ENCODE peak calls at places on chromosome 17, in seven cellular contexts. R is K562, U is SK-N-SH, Y is H1, I is GM12878, M is HepG2, O is HCT116. C is an unnamed sample.

GRCh38 chr17:42547001-42547461 is 5.7 kb upstream of the HSD17B1 start:
- DNase-seq in R (no peak), U (no peak), Y (no peak), I (no peak), M (no peak), O (no peak), C (peak; percentile 53)

GRCh38 chr17:59840329-59840907 is 52.3 kb downstream of the TUBD1 start:
- DNase-seq in R (no peak), U (no peak), Y (no peak), I (no peak), M (no peak), O (no peak), C (peak; percentile 43)

GRCh38 chr17:49434821-49435581 is 20.3 kb upstream of the PHB1 start:
- DNase-seq in R (peak; percentile 90), U (peak; percentile 92), Y (peak; percentile 38), I (no peak), M (peak; percentile 74), O (peak; percentile 74), C (peak; percentile 86)

GRCh38 chr17:50201226-50201854 is at the start of gene COL1A1:
- DNase-seq in R (no peak), U (peak; percentile 54), Y (no peak), I (no peak), M (no peak), O (no peak), C (no peak)

GRCh38 chr17:51487947-51488346 is 227.6 kb downstream of the UTP18 start:
- DNase-seq in R (peak; percentile 34), U (peak; percentile 33), Y (no peak), I (no peak), M (peak; percentile 33), O (peak; percentile 77), C (no peak)

GRCh38 chr17:59004338-59005111 is 102.2 kb downstream of the TRIM37 start:
- DNase-seq in R (peak; percentile 52), U (peak; percentile 63), Y (peak; percentile 10), I (peak; percentile 48), M (peak; percentile 58), O (peak; percentile 59), C (peak; percentile 78)

GRCh38 chr17:57550671-57551315 is 194.3 kb downstream of the CCDC182 start:
- DNase-seq in R (no peak), U (no peak), Y (no peak), I (no peak), M (no peak), O (no peak), C (no peak)

GRCh38 chr17:66508896-66509843 is 206.8 kb downstream of the PRKCA start:
- DNase-seq in R (peak; percentile 66), U (no peak), Y (no peak), I (no peak), M (no peak), O (peak; percentile 90), C (peak; percentile 44)

GRCh38 chr17:46769531-46770438 is 48.7 kb downstream of the WNT3 start:
- DNase-seq in R (no peak), U (peak; percentile 51), Y (no peak), I (no peak), M (no peak), O (no peak), C (no peak)

GRCh38 chr17:63349478-63350000 is 96.6 kb downstream of the CYB561 start:
- DNase-seq in R (no peak), U (no peak), Y (no peak), I (no peak), M (no peak), O (no peak), C (no peak)

GRCh38 chr17:17144916-17145665 is 61.0 kb downstream of the PLD6 start:
- DNase-seq in R (no peak), U (no peak), Y (no peak), I (no peak), M (no peak), O (no peak), C (no peak)

GRCh38 chr17:13647551-13647950 is 45.8 kb upstream of the HS3ST3A1 start:
- DNase-seq in R (no peak), U (no peak), Y (no peak), I (no peak), M (no peak), O (no peak), C (peak; percentile 4)

GRCh38 chr17:82978354-82978753 is 101.1 kb upstream of the METRNL start:
- DNase-seq in R (no peak), U (no peak), Y (no peak), I (no peak), M (no peak), O (no peak), C (no peak)

GRCh38 chr17:82976982-82977488 is 102.4 kb upstream of the METRNL start:
- DNase-seq in R (no peak), U (peak; percentile 20), Y (no peak), I (no peak), M (no peak), O (no peak), C (no peak)

GRCh38 chr17:82978765-82979349 is 100.6 kb upstream of the METRNL start:
- DNase-seq in R (no peak), U (no peak), Y (no peak), I (peak; percentile 33), M (no peak), O (no peak), C (no peak)

GRCh38 chr17:82979718-82980117 is 99.7 kb upstream of the METRNL start:
- DNase-seq in R (no peak), U (no peak), Y (no peak), I (no peak), M (no peak), O (no peak), C (no peak)

DNA sequence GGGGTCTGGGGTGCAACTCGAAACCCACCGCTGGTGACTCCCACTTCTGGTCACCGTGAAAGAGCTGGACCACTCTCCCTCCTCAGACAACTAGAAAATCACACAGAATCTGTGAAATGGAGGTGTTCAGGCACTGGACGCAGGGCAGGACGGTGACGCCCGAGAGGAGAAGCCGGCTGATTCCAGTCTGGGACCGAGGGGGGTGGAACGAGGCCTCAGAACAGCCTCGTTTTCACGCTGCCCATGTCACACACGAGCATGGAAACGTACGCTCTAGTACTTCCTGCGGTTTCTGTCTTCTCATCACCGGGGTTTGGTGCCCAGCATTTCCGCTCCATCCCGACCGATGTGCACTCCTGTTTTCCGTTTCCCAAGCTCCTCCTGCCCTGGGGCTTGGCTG is 101.8 kb upstream of the METRNL start:
- DNase-seq in R (no peak), U (no peak), Y (no peak), I (no peak), M (no peak), O (no peak), C (no peak)
- TF ChIP-seq JUND in R (no peak), U (no peak), Y (no peak), I (no peak), M (no peak), O (no peak), C (no peak)

DNA sequence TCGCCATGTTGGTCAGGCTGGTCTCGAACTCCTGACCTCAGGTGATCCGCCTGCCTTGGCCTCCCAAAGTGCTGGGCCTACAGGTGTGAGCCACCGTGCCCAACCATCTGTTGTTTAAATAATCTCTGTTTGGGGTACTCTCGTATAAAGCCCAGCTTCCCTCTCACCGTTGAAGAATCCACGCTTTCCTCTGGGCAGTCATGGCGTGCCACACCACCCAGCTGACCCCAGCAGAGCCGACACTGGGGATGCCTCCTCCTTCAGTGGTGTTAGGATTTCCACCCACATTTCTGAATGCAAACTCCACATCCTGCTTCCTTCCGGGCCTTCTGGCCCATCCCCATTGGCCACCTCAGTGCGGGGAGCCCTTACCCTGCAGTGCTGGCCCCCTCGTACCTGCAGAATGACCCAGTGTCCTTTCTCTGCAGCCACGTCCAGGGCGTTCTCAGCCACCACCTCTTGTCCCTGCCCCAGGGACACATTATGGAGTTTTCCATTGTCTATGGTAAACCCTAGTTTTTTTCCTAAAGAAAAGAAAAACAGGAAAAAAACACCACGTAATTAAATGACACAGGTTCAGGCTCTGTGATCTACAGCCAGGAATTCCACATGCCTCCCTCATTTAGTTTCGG is 60.4 kb downstream of the PGS1 start:
- DNase-seq in R (no peak), U (no peak), Y (no peak), I (no peak), M (no peak), O (no peak), C (no peak)
- TF ChIP-seq JUND in R (no peak), U (no peak), Y (no peak), I (no peak), M (no peak), O (no peak), C (no peak)

GRCh38 chr17:65198653-65199382 is 61.6 kb downstream of the RGS9 start:
- DNase-seq in R (peak; percentile 82), U (peak; percentile 90), Y (no peak), I (peak; percentile 38), M (peak; percentile 47), O (peak; percentile 62), C (peak; percentile 67)
- TF ChIP-seq JUND in R (no peak), U (no peak), Y (no peak), I (no peak), M (no peak), O (no peak), C (no peak)

GRCh38 chr17:1399366-1399678 is 700 bp downstream of the YWHAE start:
- DNase-seq in R (no peak), U (no peak), Y (no peak), I (no peak), M (no peak), O (no peak), C (no peak)

GRCh38 chr17:1398028-1398427 is 2.0 kb downstream of the YWHAE start:
- DNase-seq in R (no peak), U (no peak), Y (no peak), I (no peak), M (no peak), O (no peak), C (no peak)

GRCh38 chr17:1399679-1400512 is at the start of gene YWHAE:
- DNase-seq in R (peak; percentile 89), U (peak; percentile 96), Y (peak; percentile 84), I (peak; percentile 62), M (peak; percentile 89), O (peak; percentile 84), C (peak; percentile 94)

GRCh38 chr17:1402268-1402598 is 2.2 kb upstream of the YWHAE start:
- DNase-seq in R (no peak), U (no peak), Y (no peak), I (no peak), M (no peak), O (no peak), C (no peak)

GRCh38 chr17:1398900-1399299 is 1.1 kb downstream of the YWHAE start:
- DNase-seq in R (peak; percentile 22), U (no peak), Y (no peak), I (no peak), M (no peak), O (no peak), C (no peak)
- TF ChIP-seq JUND in R (no peak), U (peak; percentile 17), Y (no peak), I (no peak), M (no peak), O (no peak), C (no peak)

DNA sequence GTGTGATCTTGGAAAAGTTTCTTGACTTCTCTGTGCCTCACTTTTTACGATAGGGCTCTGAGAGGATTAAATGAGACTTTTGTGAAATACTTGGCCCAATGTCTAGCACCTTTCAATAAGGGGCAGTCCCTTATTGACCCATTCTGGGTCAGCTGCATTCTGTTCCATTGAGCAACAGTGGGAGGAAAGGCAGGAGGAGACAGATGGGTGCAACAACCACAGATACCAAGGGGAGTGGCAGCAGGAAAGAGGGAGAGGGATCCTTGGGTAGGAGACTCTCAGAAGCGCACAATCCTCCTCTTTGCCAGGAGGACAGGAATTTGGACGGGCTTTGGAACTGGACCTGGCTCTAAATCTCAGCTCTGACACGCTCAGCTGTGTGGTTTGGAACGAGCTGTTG is 3.5 kb downstream of the PIPOX start:
- DNase-seq in R (no peak), U (no peak), Y (no peak), I (no peak), M (no peak), O (no peak), C (no peak)
- TF ChIP-seq JUND in R (no peak), U (no peak), Y (no peak), I (no peak), M (no peak), O (no peak), C (no peak)